ENCODE peak calls at places on chromosomes 12 and 14, in seven cellular contexts. S is erythroblast; Z is activated CD8-positive, alpha-beta T cell treated with anti-CD3 and anti-CD28 coated beads, Interleukin-2, amount 10 ng/mL, durations not matched to agents 7 days and 5 days; U is GDM1; C is anterior cingulate cortex; G is memory B cell; K is A172. Y is an unnamed sample.

GRCh38 chr14:23362200-23362599 is 2.8 kb downstream of the EFS start:
- DNase-seq in S (no peak), Z (no peak), U (no peak), C (no peak), G (no peak), K (no peak), Y (no peak)

GRCh38 chr14:99603471-99603933 is 505 bp downstream of the CCDC85C start:
- DNase-seq in S (peak; percentile 32), Z (peak; percentile 54), U (peak; percentile 10), C (no peak), G (peak; percentile 25), K (no peak), Y (peak; percentile 25)

GRCh38 chr12:39205969-39206368 is 237.0 kb downstream of the KIF21A start:
- DNase-seq in S (no peak), Z (no peak), U (no peak), C (no peak), G (no peak), K (no peak), Y (no peak)

GRCh38 chr12:32533971-32534590 is 134.7 kb downstream of the FGD4 start:
- DNase-seq in S (peak; percentile 4), Z (no peak), U (peak; percentile 20), C (no peak), G (no peak), K (peak; percentile 41), Y (no peak)

GRCh38 chr12:123223241-123223668 is 9.7 kb downstream of the MPHOSPH9 start:
- DNase-seq in S (no peak), Z (peak; percentile 79), U (peak; percentile 13), C (no peak), G (no peak), K (no peak), Y (no peak)

GRCh38 chr14:51547260-51547659 is 104.5 kb upstream of the FRMD6 start:
- DNase-seq in S (no peak), Z (no peak), U (no peak), C (no peak), G (no peak), K (peak; percentile 94), Y (no peak)

GRCh38 chr14:58428011-58428807 is 690 bp downstream of the KIAA0586 start:
- DNase-seq in S (peak; percentile 78), Z (peak; percentile 37), U (peak; percentile 1), C (no peak), G (no peak), K (peak; percentile 19), Y (peak; percentile 71)

GRCh38 chr12:42716521-42716920 is 127.0 kb upstream of the PRICKLE1 start:
- DNase-seq in S (no peak), Z (no peak), U (no peak), C (no peak), G (no peak), K (no peak), Y (no peak)

GRCh38 chr12:24066865-24067264 is 117.4 kb upstream of the SOX5 start:
- DNase-seq in S (no peak), Z (no peak), U (no peak), C (no peak), G (no peak), K (no peak), Y (no peak)

GRCh38 chr14:93332032-93332852 is 594 bp downstream of the BTBD7 start:
- DNase-seq in S (peak; percentile 74), Z (no peak), U (peak; percentile 40), C (peak; percentile 80), G (peak; percentile 3), K (no peak), Y (peak; percentile 50)

GRCh38 chr12:106205208-106206069 is 42.4 kb downstream of the CKAP4 start:
- DNase-seq in S (no peak), Z (no peak), U (no peak), C (no peak), G (no peak), K (peak; percentile 25), Y (peak; percentile 24)

Y was measured in NCI-H748 treated with DMSO at 0.1 percent for 48 hours.